ENCODE peak calls at places on chromosomes 5 and 9, in ten cellular contexts. One of them, this sample, is unnamed.

GRCh38 chr5:105953616-105954015 is 1717.1 kb downstream of the EFNA5 start:
- DNase-seq in body of pancreas: no peak
- DNase-seq in ovary: no peak
- DNase-seq in heart left ventricle: no peak
- DNase-seq in heart right ventricle: no peak
- DNase-seq in GM06990: no peak
- DNase-seq in HCT116: no peak
- DNase-seq in psoas muscle: no peak
- DNase-seq in left ventricle myocardium inferior: no peak
- DNase-seq in dorsolateral prefrontal cortex: no peak
- DNase-seq in this sample: no peak

GRCh38 chr5:107474724-107475489 is 195.8 kb downstream of the EFNA5 start:
- DNase-seq in body of pancreas: no peak
- DNase-seq in ovary: no peak
- DNase-seq in heart left ventricle: no peak
- DNase-seq in heart right ventricle: no peak
- DNase-seq in GM06990: peak
- DNase-seq in HCT116: no peak
- DNase-seq in psoas muscle: no peak
- DNase-seq in left ventricle myocardium inferior: no peak
- DNase-seq in dorsolateral prefrontal cortex: no peak
- DNase-seq in this sample: no peak

GRCh38 chr5:153562189-153562588 is 71.7 kb downstream of the GRIA1 start:
- DNase-seq in body of pancreas: no peak
- DNase-seq in ovary: no peak
- DNase-seq in heart left ventricle: no peak
- DNase-seq in heart right ventricle: no peak
- DNase-seq in GM06990: no peak
- DNase-seq in HCT116: no peak
- DNase-seq in psoas muscle: no peak
- DNase-seq in left ventricle myocardium inferior: no peak
- DNase-seq in dorsolateral prefrontal cortex: no peak
- DNase-seq in this sample: no peak

GRCh38 chr5:151096001-151096373 is 15.2 kb upstream of the TNIP1 start:
- DNase-seq in body of pancreas: no peak
- DNase-seq in ovary: peak
- DNase-seq in heart left ventricle: no peak
- DNase-seq in heart right ventricle: no peak
- DNase-seq in GM06990: no peak
- DNase-seq in HCT116: no peak
- DNase-seq in psoas muscle: no peak
- DNase-seq in left ventricle myocardium inferior: no peak
- DNase-seq in dorsolateral prefrontal cortex: no peak
- DNase-seq in this sample: no peak

GRCh38 chr5:177447066-177447610 is 524 bp downstream of the PRR7 start:
- DNase-seq in body of pancreas: peak
- DNase-seq in ovary: peak
- DNase-seq in heart left ventricle: peak
- DNase-seq in heart right ventricle: no peak
- DNase-seq in GM06990: peak
- DNase-seq in HCT116: no peak
- DNase-seq in psoas muscle: no peak
- DNase-seq in left ventricle myocardium inferior: no peak
- DNase-seq in dorsolateral prefrontal cortex: peak
- DNase-seq in this sample: peak

GRCh38 chr5:89241186-89241585 is 358.2 kb upstream of the MEF2C start:
- DNase-seq in body of pancreas: no peak
- DNase-seq in ovary: no peak
- DNase-seq in heart left ventricle: no peak
- DNase-seq in heart right ventricle: no peak
- DNase-seq in GM06990: no peak
- DNase-seq in HCT116: no peak
- DNase-seq in psoas muscle: no peak
- DNase-seq in left ventricle myocardium inferior: no peak
- DNase-seq in dorsolateral prefrontal cortex: no peak
- DNase-seq in this sample: no peak

GRCh38 chr9:132124800-132125199 is 37.1 kb upstream of the NTNG2 start:
- DNase-seq in body of pancreas: no peak
- DNase-seq in ovary: no peak
- DNase-seq in heart left ventricle: no peak
- DNase-seq in heart right ventricle: no peak
- DNase-seq in GM06990: no peak
- DNase-seq in HCT116: no peak
- DNase-seq in psoas muscle: no peak
- DNase-seq in left ventricle myocardium inferior: no peak
- DNase-seq in dorsolateral prefrontal cortex: no peak
- DNase-seq in this sample: no peak

GRCh38 chr5:160105686-160106085 is 13.6 kb downstream of the PWWP2A start:
- DNase-seq in body of pancreas: no peak
- DNase-seq in ovary: no peak
- DNase-seq in heart left ventricle: no peak
- DNase-seq in heart right ventricle: no peak
- DNase-seq in GM06990: peak
- DNase-seq in HCT116: no peak
- DNase-seq in psoas muscle: no peak
- DNase-seq in left ventricle myocardium inferior: no peak
- DNase-seq in dorsolateral prefrontal cortex: no peak
- DNase-seq in this sample: no peak

GRCh38 chr5:10103098-10103497 is 146.6 kb downstream of the ATPSCKMT start:
- DNase-seq in body of pancreas: no peak
- DNase-seq in ovary: no peak
- DNase-seq in heart left ventricle: no peak
- DNase-seq in heart right ventricle: no peak
- DNase-seq in GM06990: no peak
- DNase-seq in HCT116: no peak
- DNase-seq in psoas muscle: no peak
- DNase-seq in left ventricle myocardium inferior: no peak
- DNase-seq in dorsolateral prefrontal cortex: no peak
- DNase-seq in this sample: no peak

GRCh38 chr9:29150606-29151005 is 1577.3 kb upstream of the C9orf72 start:
- DNase-seq in body of pancreas: no peak
- DNase-seq in ovary: no peak
- DNase-seq in heart left ventricle: no peak
- DNase-seq in heart right ventricle: no peak
- DNase-seq in GM06990: no peak
- DNase-seq in HCT116: no peak
- DNase-seq in psoas muscle: no peak
- DNase-seq in left ventricle myocardium inferior: no peak
- DNase-seq in dorsolateral prefrontal cortex: no peak
- DNase-seq in this sample: no peak

GRCh38 chr5:62284946-62285891 is 20.8 kb upstream of the KIF2A start:
- DNase-seq in body of pancreas: no peak
- DNase-seq in ovary: no peak
- DNase-seq in heart left ventricle: no peak
- DNase-seq in heart right ventricle: no peak
- DNase-seq in GM06990: peak
- DNase-seq in HCT116: no peak
- DNase-seq in psoas muscle: no peak
- DNase-seq in left ventricle myocardium inferior: no peak
- DNase-seq in dorsolateral prefrontal cortex: no peak
- DNase-seq in this sample: no peak

GRCh38 chr9:129183495-129184308 is 5.6 kb upstream of the IER5L start:
- DNase-seq in body of pancreas: no peak
- DNase-seq in ovary: no peak
- DNase-seq in heart left ventricle: no peak
- DNase-seq in heart right ventricle: no peak
- DNase-seq in GM06990: no peak
- DNase-seq in HCT116: no peak
- DNase-seq in psoas muscle: no peak
- DNase-seq in left ventricle myocardium inferior: no peak
- DNase-seq in dorsolateral prefrontal cortex: no peak
- DNase-seq in this sample: peak

DNA sequence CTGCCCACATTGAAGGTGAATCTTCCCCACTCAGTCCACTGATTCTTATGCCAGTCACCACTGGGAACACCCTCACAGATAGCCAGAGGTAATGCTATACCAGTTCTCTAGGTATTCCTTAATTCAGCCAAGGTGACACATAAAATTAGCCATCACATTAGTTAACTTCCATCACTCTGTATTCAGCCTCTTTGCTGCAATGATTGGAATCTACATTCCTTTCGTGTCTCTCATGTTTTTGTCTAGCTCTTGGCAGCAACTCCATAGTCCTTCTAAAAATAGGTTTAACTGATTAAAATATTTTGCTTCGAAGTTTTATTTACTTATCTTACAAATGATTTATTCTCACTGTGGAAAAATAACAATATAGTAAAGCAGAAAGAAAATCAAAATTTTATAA is 19.6 kb upstream of the RNF20 start:
- DNase-seq in body of pancreas: no peak
- DNase-seq in ovary: no peak
- DNase-seq in heart left ventricle: no peak
- DNase-seq in heart right ventricle: no peak
- DNase-seq in GM06990: no peak
- DNase-seq in HCT116: no peak
- DNase-seq in psoas muscle: no peak
- DNase-seq in left ventricle myocardium inferior: no peak
- DNase-seq in dorsolateral prefrontal cortex: no peak
- DNase-seq in this sample: no peak
- H3K4me3 ChIP-seq in body of pancreas: no peak
- H3K4me3 ChIP-seq in ovary: no peak
- H3K4me3 ChIP-seq in heart left ventricle: no peak
- H3K4me3 ChIP-seq in heart right ventricle: no peak
- H3K4me3 ChIP-seq in GM06990: no peak
- H3K4me3 ChIP-seq in HCT116: no peak
- H3K4me3 ChIP-seq in psoas muscle: no peak
- H3K4me3 ChIP-seq in left ventricle myocardium inferior: no peak
- H3K4me3 ChIP-seq in dorsolateral prefrontal cortex: no peak
- H3K4me3 ChIP-seq in this sample: no peak

GRCh38 chr5:115545065-115545882 is 699 bp upstream of the FEM1C start:
- DNase-seq in body of pancreas: no peak
- DNase-seq in ovary: no peak
- DNase-seq in heart left ventricle: no peak
- DNase-seq in heart right ventricle: no peak
- DNase-seq in GM06990: no peak
- DNase-seq in HCT116: peak
- DNase-seq in psoas muscle: no peak
- DNase-seq in left ventricle myocardium inferior: no peak
- DNase-seq in dorsolateral prefrontal cortex: no peak
- DNase-seq in this sample: no peak

GRCh38 chr5:115553082-115553481 is 8.5 kb upstream of the FEM1C start:
- DNase-seq in body of pancreas: no peak
- DNase-seq in ovary: no peak
- DNase-seq in heart left ventricle: no peak
- DNase-seq in heart right ventricle: no peak
- DNase-seq in GM06990: no peak
- DNase-seq in HCT116: no peak
- DNase-seq in psoas muscle: no peak
- DNase-seq in left ventricle myocardium inferior: no peak
- DNase-seq in dorsolateral prefrontal cortex: no peak
- DNase-seq in this sample: no peak

GRCh38 chr5:115548683-115549082 is 4.1 kb upstream of the FEM1C start:
- DNase-seq in body of pancreas: no peak
- DNase-seq in ovary: no peak
- DNase-seq in heart left ventricle: no peak
- DNase-seq in heart right ventricle: no peak
- DNase-seq in GM06990: no peak
- DNase-seq in HCT116: no peak
- DNase-seq in psoas muscle: no peak
- DNase-seq in left ventricle myocardium inferior: no peak
- DNase-seq in dorsolateral prefrontal cortex: no peak
- DNase-seq in this sample: no peak

GRCh38 chr5:115551415-115551814 is 6.8 kb upstream of the FEM1C start:
- DNase-seq in body of pancreas: no peak
- DNase-seq in ovary: no peak
- DNase-seq in heart left ventricle: no peak
- DNase-seq in heart right ventricle: no peak
- DNase-seq in GM06990: no peak
- DNase-seq in HCT116: no peak
- DNase-seq in psoas muscle: no peak
- DNase-seq in left ventricle myocardium inferior: no peak
- DNase-seq in dorsolateral prefrontal cortex: no peak
- DNase-seq in this sample: peak

DNA sequence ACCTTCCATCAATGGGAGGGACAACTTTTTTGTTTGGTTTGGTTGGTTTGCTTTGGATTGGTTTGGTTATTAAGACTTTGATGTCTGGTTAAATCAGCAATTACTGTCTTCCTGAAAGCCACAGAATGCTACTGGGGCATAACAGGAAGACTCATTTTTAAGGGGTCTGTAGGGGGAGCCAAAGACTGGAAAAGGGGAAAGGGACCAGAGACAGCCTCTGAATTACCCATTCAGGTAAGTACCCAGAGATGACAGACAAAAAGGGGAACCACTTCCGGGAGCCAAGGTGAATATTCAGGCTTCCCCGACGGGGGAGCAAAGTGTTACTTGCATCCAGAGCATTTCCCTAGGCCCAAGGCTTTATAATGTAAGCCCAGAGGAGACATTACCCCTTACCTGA is 4.6 kb upstream of the FEM1C start:
- DNase-seq in body of pancreas: no peak
- DNase-seq in ovary: no peak
- DNase-seq in heart left ventricle: no peak
- DNase-seq in heart right ventricle: no peak
- DNase-seq in GM06990: peak
- DNase-seq in HCT116: peak
- DNase-seq in psoas muscle: no peak
- DNase-seq in left ventricle myocardium inferior: no peak
- DNase-seq in dorsolateral prefrontal cortex: no peak
- DNase-seq in this sample: no peak
- TF ChIP-seq CTCF in body of pancreas: no peak
- TF ChIP-seq CTCF in ovary: no peak
- TF ChIP-seq CTCF in heart left ventricle: no peak
- TF ChIP-seq CTCF in heart right ventricle: no peak
- TF ChIP-seq CTCF in GM06990: peak
- TF ChIP-seq CTCF in HCT116: peak
- TF ChIP-seq CTCF in psoas muscle: no peak
- TF ChIP-seq CTCF in left ventricle myocardium inferior: peak
- TF ChIP-seq CTCF in dorsolateral prefrontal cortex: no peak
- TF ChIP-seq CTCF in this sample: no peak

GRCh38 chr9:5511476-5511875 is 1.1 kb downstream of the PDCD1LG2 start:
- DNase-seq in body of pancreas: no peak
- DNase-seq in ovary: no peak
- DNase-seq in heart left ventricle: no peak
- DNase-seq in heart right ventricle: no peak
- DNase-seq in GM06990: no peak
- DNase-seq in HCT116: no peak
- DNase-seq in psoas muscle: no peak
- DNase-seq in left ventricle myocardium inferior: no peak
- DNase-seq in dorsolateral prefrontal cortex: no peak
- DNase-seq in this sample: no peak
- H3K4me3 ChIP-seq in body of pancreas: no peak
- H3K4me3 ChIP-seq in ovary: no peak
- H3K4me3 ChIP-seq in heart left ventricle: peak
- H3K4me3 ChIP-seq in heart right ventricle: peak
- H3K4me3 ChIP-seq in GM06990: peak
- H3K4me3 ChIP-seq in HCT116: no peak
- H3K4me3 ChIP-seq in psoas muscle: peak
- H3K4me3 ChIP-seq in left ventricle myocardium inferior: peak
- H3K4me3 ChIP-seq in dorsolateral prefrontal cortex: no peak
- H3K4me3 ChIP-seq in this sample: no peak

DNA sequence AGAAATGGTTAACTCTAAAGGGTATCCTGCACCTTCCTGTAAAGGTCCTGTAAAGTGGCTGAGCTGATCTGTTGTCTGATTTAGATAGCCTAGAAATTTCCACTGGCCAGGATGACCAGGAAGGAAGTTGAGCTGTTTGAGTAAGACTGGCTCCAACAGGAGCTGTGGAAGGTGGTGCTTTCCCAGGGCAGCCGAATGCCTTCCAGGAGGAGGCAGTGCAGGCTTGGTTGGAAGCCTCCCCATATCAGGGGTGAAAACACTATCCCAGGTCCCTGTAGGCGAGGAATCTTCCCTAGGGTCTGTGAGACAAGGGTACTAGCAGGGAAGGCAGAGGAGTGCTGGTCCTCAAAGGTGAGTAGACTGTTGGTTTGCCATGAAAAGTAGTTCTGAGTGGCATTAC is 98.4 kb downstream of the LIX1 start:
- DNase-seq in body of pancreas: peak
- DNase-seq in ovary: no peak
- DNase-seq in heart left ventricle: no peak
- DNase-seq in heart right ventricle: peak
- DNase-seq in GM06990: no peak
- DNase-seq in HCT116: peak
- DNase-seq in psoas muscle: no peak
- DNase-seq in left ventricle myocardium inferior: peak
- DNase-seq in dorsolateral prefrontal cortex: no peak
- DNase-seq in this sample: peak
- TF ChIP-seq CTCF in body of pancreas: peak
- TF ChIP-seq CTCF in ovary: no peak
- TF ChIP-seq CTCF in heart left ventricle: peak
- TF ChIP-seq CTCF in heart right ventricle: peak
- TF ChIP-seq CTCF in GM06990: peak
- TF ChIP-seq CTCF in HCT116: peak
- TF ChIP-seq CTCF in psoas muscle: peak
- TF ChIP-seq CTCF in left ventricle myocardium inferior: peak
- TF ChIP-seq CTCF in dorsolateral prefrontal cortex: no peak
- TF ChIP-seq CTCF in this sample: no peak

This sample was measured in mucosa of descending colon.